ENCODE peak calls at places on chromosome 4, in seven cellular contexts. A is WTC11, I is uterus, P is mesothelial cell of epicardium, S is cardiac muscle cell, D is IMR-90, J is GM13977. C is an unnamed sample.

GRCh38 chr4:38583102-38583501 is 80.9 kb upstream of the KLF3 start:
- DNase-seq in J (no peak), P (no peak), A (no peak), I (no peak), S (no peak), D (no peak), C (no peak)

GRCh38 chr4:182185491-182185890 is 57.7 kb upstream of the TENM3 start:
- DNase-seq in J (no peak), A (no peak), P (no peak), S (no peak), I (no peak), D (peak), C (no peak)

GRCh38 chr4:130124066-130124465 is 1028.1 kb downstream of the C4orf33 start:
- DNase-seq in J (no peak), S (no peak), A (no peak), D (no peak), P (no peak), I (no peak), C (no peak)

GRCh38 chr4:181420950-181421349 is 822.3 kb upstream of the TENM3 start:
- DNase-seq in I (no peak), P (no peak), A (no peak), S (no peak), J (no peak), D (no peak), C (no peak)

GRCh38 chr4:145153904-145154298 is 26.5 kb downstream of the OTUD4 start:
- DNase-seq in A (no peak), S (no peak), J (no peak), P (no peak), D (no peak), I (no peak), C (no peak)

GRCh38 chr4:113468165-113469022 is 293.1 kb downstream of the CAMK2D start:
- DNase-seq in P (no peak), S (peak), A (peak), J (no peak), D (peak), I (peak), C (no peak)

GRCh38 chr4:142416121-142416520 is 430.0 kb downstream of the INPP4B start:
- DNase-seq in J (no peak), I (no peak), S (no peak), P (no peak), D (peak), A (no peak), C (no peak)

GRCh38 chr4:12761694-12762093 is 722.4 kb downstream of the RAB28 start:
- DNase-seq in P (no peak), J (no peak), I (no peak), A (no peak), S (no peak), D (no peak), C (no peak)

GRCh38 chr4:189769131-189769530 is 171.5 kb upstream of the FRG1 start:
- DNase-seq in P (no peak), S (no peak), I (no peak), A (no peak), J (no peak), D (no peak), C (no peak)

GRCh38 chr4:38046735-38047487 is 86.7 kb downstream of the PTTG2 start:
- DNase-seq in I (no peak), D (peak), P (no peak), J (no peak), S (peak), A (peak), C (no peak)

GRCh38 chr4:56773346-56773745 is 48.2 kb downstream of the SPINK2 start:
- DNase-seq in P (no peak), I (no peak), J (no peak), S (no peak), A (no peak), D (no peak), C (no peak)

GRCh38 chr4:123229326-123229725 is 167.3 kb upstream of the SPRY1 start:
- DNase-seq in P (no peak), D (no peak), J (no peak), S (no peak), A (no peak), I (no peak), C (no peak)

GRCh38 chr4:54728342-54728741 is 70.6 kb downstream of the KIT start:
- DNase-seq in J (no peak), S (no peak), A (no peak), P (no peak), D (no peak), I (no peak), C (no peak)

GRCh38 chr4:1447676-1448588 is 41.7 kb upstream of the NKX1-1 start:
- DNase-seq in S (no peak), P (no peak), D (no peak), J (no peak), I (peak), A (no peak), C (no peak)

GRCh38 chr4:56531149-56531770 is 25.7 kb downstream of the ARL9 start:
- DNase-seq in P (no peak), D (no peak), I (no peak), S (no peak), J (no peak), A (no peak), C (no peak)

GRCh38 chr4:184286346-184286745 is 68.7 kb upstream of the ENPP6 start:
- DNase-seq in I (no peak), P (no peak), S (no peak), A (no peak), J (no peak), D (no peak), C (no peak)

GRCh38 chr4:73853246-73853704 is at the start of gene PF4V1:
- DNase-seq in P (no peak), A (peak), J (no peak), S (peak), D (no peak), I (no peak), C (no peak)

GRCh38 chr4:88219099-88219498 is 60.7 kb upstream of the ABCG2 start:
- DNase-seq in S (peak), J (peak), D (peak), P (no peak), A (no peak), I (no peak), C (no peak)

GRCh38 chr4:48337726-48338125 is 3.6 kb upstream of the SLAIN2 start:
- DNase-seq in P (no peak), D (no peak), A (no peak), J (no peak), I (no peak), S (no peak), C (no peak)

GRCh38 chr4:9804918-9805317 is 23.5 kb downstream of the DRD5 start:
- DNase-seq in D (no peak), J (no peak), P (no peak), S (no peak), A (no peak), I (no peak), C (no peak)

GRCh38 chr4:126223784-126224407 is 909.1 kb downstream of the FAT4 start:
- DNase-seq in A (no peak), S (peak), P (no peak), J (no peak), D (peak), I (no peak), C (no peak)

GRCh38 chr4:54560513-54560912 is 97.2 kb upstream of the KIT start:
- DNase-seq in S (no peak), D (no peak), J (no peak), P (no peak), A (no peak), I (no peak), C (no peak)

GRCh38 chr4:75243570-75243969 is 270.6 kb downstream of the RCHY1 start:
- DNase-seq in J (no peak), D (no peak), S (no peak), P (no peak), A (no peak), I (no peak), C (no peak)

DNA sequence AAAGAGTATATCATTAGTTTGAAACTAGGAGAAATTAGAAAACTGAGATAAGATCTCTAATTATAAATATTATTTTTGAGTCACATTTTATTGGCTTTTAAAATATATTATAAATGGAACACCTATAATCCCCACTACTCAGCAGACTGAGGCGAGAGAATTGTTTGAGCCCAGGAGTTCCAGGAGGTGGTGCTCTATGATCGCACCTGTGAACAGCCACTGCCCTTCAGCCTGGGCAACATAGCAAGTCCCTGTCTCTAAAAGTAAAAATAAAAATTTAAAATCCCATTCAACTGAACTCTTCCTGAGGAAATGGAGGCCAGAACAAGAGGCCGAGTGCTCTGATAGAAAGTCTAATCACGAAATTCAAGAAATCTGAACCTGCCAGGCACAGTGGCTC is 6.3 kb upstream of the C4orf36 start:
- DNase-seq in I (no peak), A (no peak), P (no peak), S (no peak), J (no peak), D (peak), C (no peak)
- TF ChIP-seq CTCF in I (no peak), A (no peak), P (no peak), S (peak), J (peak), D (peak), C (peak)

GRCh38 chr4:2604614-2605013 is 68.2 kb downstream of the FAM193A start:
- DNase-seq in P (no peak), A (no peak), I (no peak), J (no peak), D (no peak), S (no peak), C (no peak)

GRCh38 chr4:2600878-2601277 is 64.4 kb downstream of the FAM193A start:
- DNase-seq in I (peak), A (no peak), P (no peak), D (no peak), J (no peak), S (no peak), C (no peak)

GRCh38 chr4:2596153-2596552 is 59.7 kb downstream of the FAM193A start:
- DNase-seq in A (no peak), D (no peak), S (no peak), P (no peak), J (no peak), I (peak), C (no peak)

GRCh38 chr4:2595436-2595835 is 59.0 kb downstream of the FAM193A start:
- DNase-seq in D (peak), S (no peak), I (no peak), A (no peak), J (no peak), P (no peak), C (no peak)

GRCh38 chr4:2598661-2599654 is 62.5 kb downstream of the FAM193A start:
- DNase-seq in J (peak), S (no peak), P (no peak), I (peak), D (peak), A (no peak), C (no peak)
- TF ChIP-seq CTCF in J (peak), S (peak), P (no peak), I (no peak), D (no peak), A (no peak), C (no peak)

GRCh38 chr4:14130551-14130950 is 503.0 kb upstream of the BOD1L1 start:
- DNase-seq in P (no peak), I (no peak), A (no peak), D (peak), S (no peak), J (no peak), C (no peak)
- TF ChIP-seq CTCF in P (no peak), I (no peak), A (no peak), D (peak), S (no peak), J (no peak), C (no peak)

GRCh38 chr4:185656467-185656890 is 121.2 kb upstream of the PDLIM3 start:
- DNase-seq in S (peak), I (peak), D (peak), A (peak), P (peak), J (no peak), C (no peak)
- TF ChIP-seq CTCF in S (peak), I (peak), D (peak), A (no peak), P (no peak), J (no peak), C (peak)

GRCh38 chr4:150593996-150594395 is 12.0 kb downstream of the MAB21L2 start:
- DNase-seq in S (no peak), J (no peak), P (no peak), D (peak), A (no peak), I (no peak), C (no peak)
- TF ChIP-seq CTCF in S (peak), J (no peak), P (no peak), D (peak), A (no peak), I (no peak), C (peak)

DNA sequence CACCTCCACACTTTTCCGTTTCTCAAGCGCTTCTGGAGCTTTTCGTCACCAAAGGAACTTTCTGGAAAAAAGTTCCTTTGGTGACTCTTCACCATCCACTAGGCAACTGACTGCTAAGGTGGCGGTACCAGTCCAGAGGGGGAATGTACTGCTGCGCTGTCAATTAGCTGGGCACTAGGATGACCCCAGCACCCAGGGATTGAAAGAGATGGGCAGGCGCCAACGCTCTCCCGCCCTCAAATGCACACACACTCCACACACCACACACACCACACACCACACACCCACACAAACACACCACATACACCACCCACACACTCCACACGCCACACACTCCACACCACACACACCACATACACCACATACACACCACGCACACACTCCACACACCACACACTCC is 10.4 kb downstream of the PRDM8 start:
- DNase-seq in I (no peak), D (no peak), J (no peak), P (no peak), A (no peak), S (no peak), C (no peak)
- TF ChIP-seq CTCF in I (no peak), D (no peak), J (no peak), P (no peak), A (no peak), S (no peak), C (no peak)